ENCODE peak calls at places on chromosomes 7 and 10, in six cellular contexts. J, S, U, E, Q and P are unnamed samples.

GRCh38 chr7:135777626-135778398 is 29.2 kb upstream of the FAM180A start:
- DNase-seq in J (no peak), S (no peak), Q (no peak), E (no peak), U (no peak), P (no peak)

GRCh38 chr7:157462840-157463239 is 126.0 kb downstream of the DNAJB6 start:
- DNase-seq in J (no peak), Q (peak), S (no peak), U (no peak), E (no peak), P (no peak)

GRCh38 chr10:118901409-118901808 is 128.1 kb upstream of the NANOS1 start:
- DNase-seq in Q (no peak), S (no peak), J (no peak), U (no peak), E (no peak), P (no peak)

GRCh38 chr7:128940494-128941322 is 3.0 kb downstream of the IRF5 start:
- DNase-seq in U (no peak), E (peak), Q (peak), J (no peak), S (no peak), P (no peak)

GRCh38 chr10:78749898-78750297 is 318.9 kb upstream of the ZMIZ1 start:
- DNase-seq in S (no peak), Q (no peak), J (no peak), U (no peak), E (no peak), P (no peak)

GRCh38 chr10:11685787-11686218 is 56.4 kb upstream of the ECHDC3 start:
- DNase-seq in Q (peak), U (peak), E (no peak), S (peak), J (peak), P (no peak)

GRCh38 chr7:74042746-74043522 is 15.0 kb downstream of the ELN start:
- DNase-seq in E (peak), U (no peak), J (no peak), Q (no peak), S (no peak), P (peak)

GRCh38 chr10:124079864-124080263 is 13.5 kb downstream of the CHST15 start:
- DNase-seq in U (no peak), S (no peak), Q (no peak), J (no peak), E (no peak), P (no peak)